ENCODE peak calls at places on chromosome 4, in eight cellular contexts. P is CD8-positive, alpha-beta T cell; A is AG04450; Z is HCT116; J is mucosa of descending colon; K is prostate gland; D is body of pancreas; B is sigmoid colon. T is an unnamed sample.
A peak's percentile ranks its signal among the peaks of the same experiment; 100 is the strongest.

GRCh38 chr4:110955748-110956147 is 332.9 kb upstream of the PITX2 start:
- DNase-seq in P (no peak), A (no peak), Z (no peak), J (no peak), K (no peak), D (no peak), B (no peak), T (no peak)

GRCh38 chr4:168167714-168168284 is 75.5 kb downstream of the ANXA10 start:
- DNase-seq in P (no peak), A (no peak), Z (no peak), J (no peak), K (no peak), D (no peak), B (no peak), T (no peak)

GRCh38 chr4:138875886-138876608 is 139.5 kb upstream of the NOCT start:
- DNase-seq in P (no peak), A (peak; percentile 67), Z (peak; percentile 15), J (no peak), K (no peak), D (no peak), B (no peak), T (no peak)

GRCh38 chr4:33031328-33031727 is 2311.2 kb downstream of the PCDH7 start:
- DNase-seq in P (no peak), A (no peak), Z (no peak), J (no peak), K (no peak), D (no peak), B (no peak), T (no peak)

GRCh38 chr4:173040200-173040599 is 128.4 kb upstream of the GALNT7 start:
- DNase-seq in P (no peak), A (no peak), Z (no peak), J (no peak), K (no peak), D (peak; percentile 78), B (no peak), T (no peak)

GRCh38 chr4:11376571-11376970 is 52.1 kb downstream of the HS3ST1 start:
- DNase-seq in P (no peak), A (no peak), Z (no peak), J (no peak), K (no peak), D (no peak), B (no peak), T (no peak)

GRCh38 chr4:6205973-6206372 is 5.6 kb upstream of the JAKMIP1 start:
- DNase-seq in P (no peak), A (no peak), Z (no peak), J (no peak), K (no peak), D (no peak), B (peak; percentile 37), T (no peak)

GRCh38 chr4:46389301-46389761 is 597 bp downstream of the GABRA2 start:
- DNase-seq in P (no peak), A (no peak), Z (no peak), J (peak; percentile 72), K (no peak), D (no peak), B (no peak), T (peak; percentile 12)

GRCh38 chr4:153792007-153792892 is 3.4 kb upstream of the SFRP2 start:
- DNase-seq in P (no peak), A (no peak), Z (no peak), J (peak; percentile 58), K (no peak), D (peak; percentile 48), B (peak; percentile 84), T (no peak)

GRCh38 chr4:156970501-156971167 is 965 bp downstream of the PDGFC start:
- DNase-seq in P (no peak), A (no peak), Z (no peak), J (peak; percentile 71), K (peak; percentile 50), D (peak; percentile 68), B (peak; percentile 87), T (peak; percentile 67)

GRCh38 chr4:151783867-151784266 is 23.1 kb upstream of the GATB start:
- DNase-seq in P (no peak), A (no peak), Z (no peak), J (no peak), K (no peak), D (no peak), B (no peak), T (no peak)

GRCh38 chr4:188403272-188403671 is 264.0 kb downstream of the TRIML1 start:
- DNase-seq in P (no peak), A (no peak), Z (no peak), J (no peak), K (no peak), D (no peak), B (no peak), T (no peak)

GRCh38 chr4:145216532-145216931 is 36.1 kb upstream of the OTUD4 start:
- DNase-seq in P (no peak), A (no peak), Z (peak; percentile 24), J (no peak), K (no peak), D (no peak), B (no peak), T (no peak)

GRCh38 chr4:7337196-7338058 is 97.3 kb downstream of the PSAPL1 start:
- DNase-seq in P (no peak), A (no peak), Z (no peak), J (no peak), K (no peak), D (no peak), B (no peak), T (no peak)

GRCh38 chr4:138223191-138223910 is 18.8 kb downstream of the SLC7A11 start:
- DNase-seq in P (no peak), A (no peak), Z (no peak), J (no peak), K (no peak), D (no peak), B (no peak), T (no peak)

GRCh38 chr4:185096032-185096653 is 46.9 kb upstream of the SLC25A4 start:
- DNase-seq in P (no peak), A (no peak), Z (peak; percentile 34), J (no peak), K (peak; percentile 37), D (peak; percentile 60), B (no peak), T (no peak)

GRCh38 chr4:174553828-174554227 is 31.5 kb upstream of the HPGD start:
- DNase-seq in P (no peak), A (no peak), Z (no peak), J (no peak), K (no peak), D (no peak), B (no peak), T (peak; percentile 12)

GRCh38 chr4:107825072-107825789 is 499 bp downstream of the SGMS2 start:
- DNase-seq in P (no peak), A (no peak), Z (no peak), J (peak; percentile 76), K (peak; percentile 44), D (peak; percentile 78), B (peak; percentile 83), T (peak; percentile 65)

GRCh38 chr4:83197555-83198235 is 83.2 kb upstream of the PLAC8 start:
- DNase-seq in P (no peak), A (no peak), Z (no peak), J (peak; percentile 70), K (no peak), D (no peak), B (peak; percentile 68), T (no peak)

GRCh38 chr4:113693993-113694392 is 67.5 kb downstream of the CAMK2D start:
- DNase-seq in P (no peak), A (no peak), Z (no peak), J (no peak), K (no peak), D (no peak), B (no peak), T (no peak)

GRCh38 chr4:1612278-1613098 is 71.6 kb downstream of the FAM53A start:
- DNase-seq in P (no peak), A (no peak), Z (no peak), J (no peak), K (no peak), D (no peak), B (no peak), T (no peak)

DNA sequence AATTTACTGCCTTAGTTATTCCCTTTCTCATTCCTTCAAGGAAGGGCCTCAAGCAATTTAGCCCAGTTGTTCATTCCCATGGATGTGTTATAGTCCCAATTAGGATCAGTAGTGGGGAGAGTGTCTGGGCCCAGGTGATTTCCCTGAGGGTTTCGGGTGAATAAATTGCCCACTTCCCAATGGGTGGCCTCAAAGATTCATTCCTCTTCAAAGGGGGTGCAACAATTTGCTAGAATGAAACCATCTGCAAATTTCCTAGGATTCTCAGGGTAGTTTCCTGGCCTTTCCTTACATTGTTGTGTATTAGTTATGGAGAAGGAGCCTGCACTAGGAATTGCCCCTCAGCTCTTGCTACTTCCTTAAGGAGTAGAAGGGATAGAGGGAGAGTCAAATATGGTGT is 6.3 kb upstream of the AREG start:
- DNase-seq in P (no peak), A (no peak), Z (no peak), J (no peak), K (no peak), D (no peak), B (no peak), T (no peak)
- H3K4me3 ChIP-seq in P (no peak overlapping the region), A (no peak overlapping the region), Z (no peak overlapping the region), J (no peak overlapping the region), K (no peak overlapping the region), D (no peak overlapping the region), B (no peak overlapping the region), T (no peak overlapping the region)

DNA sequence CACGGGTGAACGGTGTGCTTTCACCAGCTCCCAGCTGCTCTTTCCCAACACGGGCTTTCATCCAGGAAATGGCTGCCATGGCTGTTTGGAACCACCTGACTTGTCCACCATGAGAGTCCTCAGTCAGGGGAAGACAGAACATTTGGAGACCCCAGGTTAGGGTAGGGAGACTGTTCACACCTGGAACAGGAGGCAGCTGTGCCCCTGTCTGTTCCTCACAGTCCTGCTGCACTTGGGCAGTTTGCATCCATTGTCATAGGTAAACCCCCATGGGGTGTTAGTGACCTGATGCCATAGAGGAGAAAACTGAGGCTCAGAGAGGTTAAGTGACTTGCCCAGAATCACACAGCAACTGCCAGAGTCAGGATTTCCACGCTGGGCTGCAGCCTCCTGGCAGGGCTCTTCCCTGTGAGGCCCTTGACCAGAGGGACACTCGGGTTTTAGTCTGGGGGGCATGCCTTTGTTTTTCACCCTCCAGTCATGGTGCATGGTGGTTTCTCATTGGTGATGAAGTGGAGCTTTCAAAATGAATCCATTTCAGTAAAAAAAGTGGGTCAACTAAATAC is 54.5 kb downstream of the TRMT44 start:
- DNase-seq in P (no peak), A (no peak), Z (no peak), J (no peak), K (no peak), D (no peak), B (no peak), T (no peak)
- H3K4me3 ChIP-seq in P (no peak overlapping the region), A (no peak overlapping the region), Z (no peak overlapping the region), J (no peak overlapping the region), K (no peak overlapping the region), D (no peak overlapping the region), B (no peak overlapping the region), T (no peak overlapping the region)

DNA sequence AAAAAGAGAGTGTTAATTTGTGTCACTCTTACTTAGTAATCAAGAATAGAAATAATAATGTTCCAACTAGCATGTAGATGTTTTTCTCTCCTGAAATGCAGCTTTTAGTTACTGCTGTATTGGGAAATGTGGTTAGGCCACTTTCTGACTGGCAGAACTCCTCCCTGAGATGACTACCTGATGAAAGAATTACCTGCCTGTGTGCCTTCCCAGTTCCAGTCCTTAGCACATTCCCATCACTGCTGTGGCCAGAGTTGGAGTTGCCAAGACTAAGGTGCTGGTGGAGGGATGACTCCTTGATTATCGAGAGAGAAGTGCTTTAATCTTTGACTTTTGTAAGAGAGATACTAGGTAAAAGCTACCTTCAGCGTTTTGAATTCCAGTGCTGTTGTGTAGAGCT is 9.5 kb downstream of the GAB1 start:
- DNase-seq in P (no peak), A (no peak), Z (no peak), J (no peak), K (peak; percentile 42), D (peak; percentile 44), B (no peak), T (no peak)
- H3K4me3 ChIP-seq in P (no peak overlapping the region), A (no peak overlapping the region), Z (no peak overlapping the region), J (no peak overlapping the region), K (no peak overlapping the region), D (no peak overlapping the region), B (no peak overlapping the region), T (no peak overlapping the region)

GRCh38 chr4:169268951-169269781 is 1.6 kb downstream of the SH3RF1 start:
- DNase-seq in P (no peak), A (peak; percentile 44), Z (no peak), J (peak; percentile 47), K (peak; percentile 20), D (no peak), B (no peak), T (peak; percentile 17)
- H3K4me3 ChIP-seq in P (no peak overlapping the region), A (peak overlapping the region; percentile 91), Z (peak overlapping the region; percentile 87), J (peak overlapping the region; percentile 6), K (peak overlapping the region; percentile 92), D (peak overlapping the region; percentile 58), B (peak overlapping the region; percentile 96), T (peak overlapping the region; percentile 80)